ENCODE peak calls at places on chromosomes 13 and 19, in six cellular contexts. One of them, this sample, is unnamed. For H3K9me3 and H3K4me1, the result is how much of the 10 kb centered on the place peaks cover.

GRCh38 chr13:59774511-59774911 is 389.2 kb downstream of the DIAPH3 start:
- DNase-seq in fibroblast of lung: peak
- DNase-seq in tibial nerve: no peak
- DNase-seq in psoas muscle: no peak
- DNase-seq in left ventricle myocardium inferior: no peak
- DNase-seq in transverse colon: no peak
- DNase-seq in this sample: no peak

GRCh38 chr19:49573451-49573850 is 6.9 kb downstream of the NOSIP start:
- DNase-seq in fibroblast of lung: no peak
- DNase-seq in tibial nerve: no peak
- DNase-seq in psoas muscle: no peak
- DNase-seq in left ventricle myocardium inferior: no peak
- DNase-seq in transverse colon: no peak
- DNase-seq in this sample: no peak

GRCh38 chr19:6056801-6057650 is 53.3 kb downstream of the RFX2 start:
- DNase-seq in fibroblast of lung: peak
- DNase-seq in tibial nerve: peak
- DNase-seq in psoas muscle: peak
- DNase-seq in left ventricle myocardium inferior: peak
- DNase-seq in transverse colon: peak
- DNase-seq in this sample: peak

GRCh38 chr19:29326849-29327840 is 114.2 kb upstream of the UQCRFS1 start:
- DNase-seq in fibroblast of lung: no peak
- DNase-seq in tibial nerve: no peak
- DNase-seq in psoas muscle: no peak
- DNase-seq in left ventricle myocardium inferior: no peak
- DNase-seq in transverse colon: no peak
- DNase-seq in this sample: no peak

GRCh38 chr19:39415111-39416046 is 2.9 kb downstream of the PLEKHG2 start:
- DNase-seq in fibroblast of lung: no peak
- DNase-seq in tibial nerve: no peak
- DNase-seq in psoas muscle: no peak
- DNase-seq in left ventricle myocardium inferior: no peak
- DNase-seq in transverse colon: no peak
- DNase-seq in this sample: no peak

GRCh38 chr19:32877977-32878745 is 8.6 kb upstream of the SLC7A9 start:
- DNase-seq in fibroblast of lung: no peak
- DNase-seq in tibial nerve: no peak
- DNase-seq in psoas muscle: no peak
- DNase-seq in left ventricle myocardium inferior: no peak
- DNase-seq in transverse colon: no peak
- DNase-seq in this sample: no peak

GRCh38 chr13:38348890-38349289 is 761 bp upstream of the UFM1 start:
- DNase-seq in fibroblast of lung: peak
- DNase-seq in tibial nerve: no peak
- DNase-seq in psoas muscle: no peak
- DNase-seq in left ventricle myocardium inferior: no peak
- DNase-seq in transverse colon: peak
- DNase-seq in this sample: no peak

GRCh38 chr19:36049080-36049698 is 4.9 kb downstream of the THAP8 start:
- DNase-seq in fibroblast of lung: peak
- DNase-seq in tibial nerve: no peak
- DNase-seq in psoas muscle: no peak
- DNase-seq in left ventricle myocardium inferior: no peak
- DNase-seq in transverse colon: no peak
- DNase-seq in this sample: no peak

GRCh38 chr13:113398963-113399754 is 35.2 kb upstream of the GRTP1 start:
- DNase-seq in fibroblast of lung: peak
- DNase-seq in tibial nerve: no peak
- DNase-seq in psoas muscle: no peak
- DNase-seq in left ventricle myocardium inferior: no peak
- DNase-seq in transverse colon: no peak
- DNase-seq in this sample: no peak

GRCh38 chr13:80030491-80030890 is 310.4 kb downstream of the SPRY2 start:
- DNase-seq in fibroblast of lung: no peak
- DNase-seq in tibial nerve: no peak
- DNase-seq in psoas muscle: no peak
- DNase-seq in left ventricle myocardium inferior: no peak
- DNase-seq in transverse colon: peak
- DNase-seq in this sample: peak

GRCh38 chr13:28467886-28468519 is 26.9 kb downstream of the FLT1 start:
- DNase-seq in fibroblast of lung: no peak
- DNase-seq in tibial nerve: no peak
- DNase-seq in psoas muscle: no peak
- DNase-seq in left ventricle myocardium inferior: no peak
- DNase-seq in transverse colon: no peak
- DNase-seq in this sample: no peak

GRCh38 chr19:11736696-11737095 is 2.0 kb downstream of the ZNF823 start:
- DNase-seq in fibroblast of lung: peak
- DNase-seq in tibial nerve: no peak
- DNase-seq in psoas muscle: peak
- DNase-seq in left ventricle myocardium inferior: peak
- DNase-seq in transverse colon: peak
- DNase-seq in this sample: peak

GRCh38 chr19:46192990-46193650 is 36.4 kb upstream of the IGFL1 start:
- DNase-seq in fibroblast of lung: peak
- DNase-seq in tibial nerve: no peak
- DNase-seq in psoas muscle: peak
- DNase-seq in left ventricle myocardium inferior: no peak
- DNase-seq in transverse colon: no peak
- DNase-seq in this sample: peak

DNA sequence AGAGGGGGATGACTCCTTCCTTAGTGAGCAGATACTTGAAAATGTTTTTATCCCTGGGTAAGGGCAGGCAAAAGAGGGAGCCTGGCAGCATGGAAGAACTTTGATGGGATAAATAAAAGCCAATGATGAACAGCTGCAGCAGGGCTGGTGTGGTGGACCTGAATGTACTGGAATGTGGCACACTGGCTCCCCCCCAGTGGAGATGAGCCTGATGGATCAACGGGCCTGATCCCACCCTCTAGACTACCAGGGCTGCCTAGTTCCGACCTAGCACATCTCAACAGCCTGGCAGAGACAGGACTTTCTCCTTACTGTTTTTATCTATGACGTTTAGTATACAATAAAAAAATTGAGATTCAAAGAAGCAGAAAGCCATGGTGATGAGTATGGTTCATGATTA is 20.5 kb downstream of the NLRP11 start:
- DNase-seq in fibroblast of lung: no peak
- DNase-seq in tibial nerve: no peak
- DNase-seq in psoas muscle: no peak
- DNase-seq in left ventricle myocardium inferior: no peak
- DNase-seq in transverse colon: no peak
- DNase-seq in this sample: no peak
- H3K9me3 ChIP-seq in fibroblast of lung: under half
- H3K9me3 ChIP-seq in tibial nerve: under half
- H3K9me3 ChIP-seq in psoas muscle: under half
- H3K9me3 ChIP-seq in left ventricle myocardium inferior: under half
- H3K9me3 ChIP-seq in transverse colon: under half
- H3K9me3 ChIP-seq in this sample: under half

GRCh38 chr13:33610471-33611015 is 207.4 kb upstream of the RFC3 start:
- DNase-seq in fibroblast of lung: peak
- DNase-seq in tibial nerve: no peak
- DNase-seq in psoas muscle: peak
- DNase-seq in left ventricle myocardium inferior: peak
- DNase-seq in transverse colon: peak
- DNase-seq in this sample: peak

GRCh38 chr13:33606692-33607091 is 211.3 kb upstream of the RFC3 start:
- DNase-seq in fibroblast of lung: no peak
- DNase-seq in tibial nerve: no peak
- DNase-seq in psoas muscle: no peak
- DNase-seq in left ventricle myocardium inferior: no peak
- DNase-seq in transverse colon: no peak
- DNase-seq in this sample: no peak

GRCh38 chr13:33615436-33615835 is 202.5 kb upstream of the RFC3 start:
- DNase-seq in fibroblast of lung: no peak
- DNase-seq in tibial nerve: no peak
- DNase-seq in psoas muscle: no peak
- DNase-seq in left ventricle myocardium inferior: no peak
- DNase-seq in transverse colon: no peak
- DNase-seq in this sample: no peak

GRCh38 chr13:33612641-33613638 is 205.0 kb upstream of the RFC3 start:
- DNase-seq in fibroblast of lung: no peak
- DNase-seq in tibial nerve: no peak
- DNase-seq in psoas muscle: no peak
- DNase-seq in left ventricle myocardium inferior: no peak
- DNase-seq in transverse colon: no peak
- DNase-seq in this sample: no peak

DNA sequence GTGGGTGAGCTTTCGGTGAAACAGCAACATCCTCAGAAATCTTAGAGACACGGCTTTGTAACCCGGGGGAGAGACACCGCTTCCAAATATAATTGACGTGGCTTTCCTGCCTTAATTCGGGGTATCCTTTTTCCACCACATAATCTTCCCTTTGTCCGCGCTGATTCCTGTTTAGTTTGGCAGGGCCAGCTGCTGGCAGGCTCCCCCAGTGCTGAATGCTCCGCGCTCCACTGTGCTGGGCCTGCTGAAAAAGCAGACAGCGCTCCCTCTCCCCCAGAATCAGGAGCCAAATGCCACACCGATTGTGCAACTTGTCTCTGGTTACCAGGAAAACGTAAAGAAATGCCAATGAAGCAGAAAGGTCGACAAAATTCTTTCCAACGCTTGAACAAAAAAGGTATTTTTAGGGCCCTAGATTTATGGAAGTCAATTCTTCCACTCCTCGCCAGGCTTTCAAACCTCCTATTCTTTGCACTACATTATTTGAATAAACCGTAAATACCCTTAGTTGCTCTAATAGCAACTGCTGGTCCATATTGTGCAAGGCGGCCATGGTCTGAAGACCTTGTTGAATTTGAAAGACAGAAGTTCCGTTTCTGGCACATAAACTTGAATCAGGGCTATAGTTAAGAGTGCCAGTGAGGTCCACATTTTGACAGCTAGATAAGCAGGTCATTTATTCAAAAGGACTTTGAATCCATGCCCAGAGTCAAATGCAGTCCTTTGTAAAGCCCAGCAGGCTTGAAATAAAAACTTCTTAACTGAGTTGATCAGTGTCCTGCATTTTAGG is 206.7 kb upstream of the RFC3 start:
- DNase-seq in fibroblast of lung: peak
- DNase-seq in tibial nerve: peak
- DNase-seq in psoas muscle: peak
- DNase-seq in left ventricle myocardium inferior: peak
- DNase-seq in transverse colon: peak
- DNase-seq in this sample: peak
- H3K4me1 ChIP-seq in fibroblast of lung: under half
- H3K4me1 ChIP-seq in tibial nerve: under half
- H3K4me1 ChIP-seq in psoas muscle: under half
- H3K4me1 ChIP-seq in left ventricle myocardium inferior: half or more
- H3K4me1 ChIP-seq in transverse colon: under half
- H3K4me1 ChIP-seq in this sample: under half

GRCh38 chr19:1624458-1624857 is 19.2 kb upstream of the UQCR11 start:
- DNase-seq in fibroblast of lung: peak
- DNase-seq in tibial nerve: peak
- DNase-seq in psoas muscle: no peak
- DNase-seq in left ventricle myocardium inferior: peak
- DNase-seq in transverse colon: peak
- DNase-seq in this sample: peak
- TF ChIP-seq CTCF in fibroblast of lung: peak
- TF ChIP-seq CTCF in tibial nerve: peak
- TF ChIP-seq CTCF in psoas muscle: peak
- TF ChIP-seq CTCF in left ventricle myocardium inferior: peak
- TF ChIP-seq CTCF in transverse colon: peak
- TF ChIP-seq CTCF in this sample: peak

GRCh38 chr19:56525214-56525860 is 13.4 kb upstream of the ZFP28 start:
- DNase-seq in fibroblast of lung: no peak
- DNase-seq in tibial nerve: no peak
- DNase-seq in psoas muscle: no peak
- DNase-seq in left ventricle myocardium inferior: no peak
- DNase-seq in transverse colon: no peak
- DNase-seq in this sample: no peak
- H3K9me3 ChIP-seq in fibroblast of lung: under half
- H3K9me3 ChIP-seq in tibial nerve: half or more
- H3K9me3 ChIP-seq in psoas muscle: half or more
- H3K9me3 ChIP-seq in left ventricle myocardium inferior: half or more
- H3K9me3 ChIP-seq in transverse colon: half or more
- H3K9me3 ChIP-seq in this sample: under half

GRCh38 chr19:10642473-10642872 is 11.7 kb upstream of the ILF3 start:
- DNase-seq in fibroblast of lung: no peak
- DNase-seq in tibial nerve: no peak
- DNase-seq in psoas muscle: no peak
- DNase-seq in left ventricle myocardium inferior: no peak
- DNase-seq in transverse colon: no peak
- DNase-seq in this sample: no peak

GRCh38 chr19:10646781-10647180 is 7.4 kb upstream of the ILF3 start:
- DNase-seq in fibroblast of lung: no peak
- DNase-seq in tibial nerve: no peak
- DNase-seq in psoas muscle: no peak
- DNase-seq in left ventricle myocardium inferior: no peak
- DNase-seq in transverse colon: no peak
- DNase-seq in this sample: no peak

GRCh38 chr19:10643166-10643967 is 10.8 kb upstream of the ILF3 start:
- DNase-seq in fibroblast of lung: no peak
- DNase-seq in tibial nerve: no peak
- DNase-seq in psoas muscle: no peak
- DNase-seq in left ventricle myocardium inferior: no peak
- DNase-seq in transverse colon: no peak
- DNase-seq in this sample: no peak

GRCh38 chr19:10643968-10644290 is 10.2 kb upstream of the ILF3 start:
- DNase-seq in fibroblast of lung: no peak
- DNase-seq in tibial nerve: no peak
- DNase-seq in psoas muscle: no peak
- DNase-seq in left ventricle myocardium inferior: no peak
- DNase-seq in transverse colon: no peak
- DNase-seq in this sample: no peak

DNA sequence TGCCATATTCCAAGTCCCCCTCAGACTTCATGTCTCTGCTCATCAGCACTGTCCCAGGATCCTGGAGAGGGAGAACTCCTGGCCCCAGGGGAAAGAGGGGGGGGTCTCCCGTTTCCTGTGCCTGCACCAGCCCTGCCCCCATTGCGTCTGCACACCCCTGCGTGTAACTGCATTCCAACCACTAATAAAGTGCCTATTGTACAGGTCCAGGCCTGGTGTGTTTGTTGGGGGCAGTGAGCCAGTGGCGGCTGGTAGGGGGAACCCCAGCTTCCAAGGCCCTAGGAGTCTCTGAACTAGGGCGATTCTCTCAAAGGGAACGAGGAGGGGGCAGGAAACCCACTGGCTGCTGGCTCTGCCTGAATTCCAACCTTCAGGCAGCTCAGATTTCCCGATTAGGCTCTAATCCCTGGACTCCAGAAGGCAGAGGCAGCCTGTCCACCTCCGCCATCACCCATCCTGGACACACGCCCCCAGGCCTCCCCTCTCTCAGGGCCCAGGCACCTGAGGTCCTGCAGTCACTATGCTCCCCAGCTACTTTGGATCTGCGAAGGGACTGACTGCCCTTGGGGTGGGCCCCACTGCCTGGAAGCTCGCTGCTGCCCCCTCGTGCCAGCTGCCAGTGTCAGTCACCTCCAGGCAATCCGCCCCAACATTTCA is 9.7 kb upstream of the ILF3 start:
- DNase-seq in fibroblast of lung: peak
- DNase-seq in tibial nerve: peak
- DNase-seq in psoas muscle: peak
- DNase-seq in left ventricle myocardium inferior: peak
- DNase-seq in transverse colon: peak
- DNase-seq in this sample: peak
- H3K4me1 ChIP-seq in fibroblast of lung: under half
- H3K4me1 ChIP-seq in tibial nerve: under half
- H3K4me1 ChIP-seq in psoas muscle: under half
- H3K4me1 ChIP-seq in left ventricle myocardium inferior: under half
- H3K4me1 ChIP-seq in transverse colon: under half
- H3K4me1 ChIP-seq in this sample: under half

GRCh38 chr13:44648392-44649117 is 72.4 kb upstream of the TSC22D1 start:
- DNase-seq in fibroblast of lung: no peak
- DNase-seq in tibial nerve: no peak
- DNase-seq in psoas muscle: no peak
- DNase-seq in left ventricle myocardium inferior: no peak
- DNase-seq in transverse colon: no peak
- DNase-seq in this sample: no peak
- TF ChIP-seq CTCF in fibroblast of lung: peak
- TF ChIP-seq CTCF in tibial nerve: no peak
- TF ChIP-seq CTCF in psoas muscle: peak
- TF ChIP-seq CTCF in left ventricle myocardium inferior: peak
- TF ChIP-seq CTCF in transverse colon: peak
- TF ChIP-seq CTCF in this sample: peak

This sample was measured in adrenal gland.